ENCODE peak calls at places on chromosomes 2 and 18, in ten cellular contexts. One of them, this sample, is unnamed.

GRCh38 chr2:144942516-144943256 is 422.8 kb upstream of the ZEB2 start:
- DNase-seq in PC-9: peak; percentile 12
- DNase-seq in heart left ventricle: no peak
- DNase-seq in hepatocyte: peak; percentile 25
- DNase-seq in lung: no peak
- DNase-seq in ascending aorta: no peak
- DNase-seq in right cardiac atrium: no peak
- DNase-seq in vagina: no peak
- DNase-seq in Panc1: no peak
- DNase-seq in left ventricle myocardium inferior: no peak
- DNase-seq in this sample: no peak

GRCh38 chr2:64263315-64263714 is 119.1 kb upstream of the PELI1 start:
- DNase-seq in PC-9: peak; percentile 55
- DNase-seq in heart left ventricle: no peak
- DNase-seq in hepatocyte: peak; percentile 65
- DNase-seq in lung: no peak
- DNase-seq in ascending aorta: no peak
- DNase-seq in right cardiac atrium: no peak
- DNase-seq in vagina: no peak
- DNase-seq in Panc1: no peak
- DNase-seq in left ventricle myocardium inferior: no peak
- DNase-seq in this sample: no peak

GRCh38 chr18:78904179-78904531 is 75.5 kb upstream of the SALL3 start:
- DNase-seq in PC-9: no peak
- DNase-seq in heart left ventricle: no peak
- DNase-seq in hepatocyte: no peak
- DNase-seq in lung: no peak
- DNase-seq in ascending aorta: no peak
- DNase-seq in right cardiac atrium: no peak
- DNase-seq in vagina: no peak
- DNase-seq in Panc1: no peak
- DNase-seq in left ventricle myocardium inferior: no peak
- DNase-seq in this sample: no peak

GRCh38 chr2:218079943-218080913 is 11.2 kb downstream of the RUFY4 start:
- DNase-seq in PC-9: no peak
- DNase-seq in heart left ventricle: no peak
- DNase-seq in hepatocyte: no peak
- DNase-seq in lung: no peak
- DNase-seq in ascending aorta: no peak
- DNase-seq in right cardiac atrium: peak; percentile 39
- DNase-seq in vagina: no peak
- DNase-seq in Panc1: no peak
- DNase-seq in left ventricle myocardium inferior: no peak
- DNase-seq in this sample: no peak

GRCh38 chr18:61822879-61823278 is 69.9 kb downstream of the RNF152 start:
- DNase-seq in PC-9: no peak
- DNase-seq in heart left ventricle: no peak
- DNase-seq in hepatocyte: no peak
- DNase-seq in lung: no peak
- DNase-seq in ascending aorta: no peak
- DNase-seq in right cardiac atrium: no peak
- DNase-seq in vagina: no peak
- DNase-seq in Panc1: no peak
- DNase-seq in left ventricle myocardium inferior: no peak
- DNase-seq in this sample: no peak

GRCh38 chr18:68428026-68428425 is 286.9 kb downstream of the TMX3 start:
- DNase-seq in PC-9: no peak
- DNase-seq in heart left ventricle: no peak
- DNase-seq in hepatocyte: peak; percentile 17
- DNase-seq in lung: no peak
- DNase-seq in ascending aorta: no peak
- DNase-seq in right cardiac atrium: no peak
- DNase-seq in vagina: no peak
- DNase-seq in Panc1: no peak
- DNase-seq in left ventricle myocardium inferior: no peak
- DNase-seq in this sample: no peak

GRCh38 chr2:64402876-64403275 is 51.1 kb upstream of the LGALSL start:
- DNase-seq in PC-9: no peak
- DNase-seq in heart left ventricle: no peak
- DNase-seq in hepatocyte: no peak
- DNase-seq in lung: no peak
- DNase-seq in ascending aorta: peak; percentile 71
- DNase-seq in right cardiac atrium: no peak
- DNase-seq in vagina: peak; percentile 52
- DNase-seq in Panc1: no peak
- DNase-seq in left ventricle myocardium inferior: no peak
- DNase-seq in this sample: peak; percentile 23

GRCh38 chr2:29012211-29012681 is 31.1 kb downstream of the TOGARAM2 start:
- DNase-seq in PC-9: no peak
- DNase-seq in heart left ventricle: peak; percentile 82
- DNase-seq in hepatocyte: no peak
- DNase-seq in lung: peak; percentile 36
- DNase-seq in ascending aorta: no peak
- DNase-seq in right cardiac atrium: peak; percentile 92
- DNase-seq in vagina: no peak
- DNase-seq in Panc1: no peak
- DNase-seq in left ventricle myocardium inferior: peak; percentile 86
- DNase-seq in this sample: no peak

GRCh38 chr2:53715568-53715967 is 52.0 kb upstream of the CHAC2 start:
- DNase-seq in PC-9: no peak
- DNase-seq in heart left ventricle: no peak
- DNase-seq in hepatocyte: no peak
- DNase-seq in lung: no peak
- DNase-seq in ascending aorta: no peak
- DNase-seq in right cardiac atrium: no peak
- DNase-seq in vagina: no peak
- DNase-seq in Panc1: peak; percentile 2
- DNase-seq in left ventricle myocardium inferior: no peak
- DNase-seq in this sample: no peak

GRCh38 chr2:227183657-227184367 is 19.4 kb downstream of the COL4A3 start:
- DNase-seq in PC-9: no peak
- DNase-seq in heart left ventricle: no peak
- DNase-seq in hepatocyte: peak; percentile 23
- DNase-seq in lung: peak; percentile 85
- DNase-seq in ascending aorta: no peak
- DNase-seq in right cardiac atrium: no peak
- DNase-seq in vagina: no peak
- DNase-seq in Panc1: no peak
- DNase-seq in left ventricle myocardium inferior: no peak
- DNase-seq in this sample: no peak

GRCh38 chr2:88709117-88709739 is 17.8 kb downstream of the RPIA start:
- DNase-seq in PC-9: no peak
- DNase-seq in heart left ventricle: no peak
- DNase-seq in hepatocyte: no peak
- DNase-seq in lung: no peak
- DNase-seq in ascending aorta: no peak
- DNase-seq in right cardiac atrium: no peak
- DNase-seq in vagina: no peak
- DNase-seq in Panc1: no peak
- DNase-seq in left ventricle myocardium inferior: no peak
- DNase-seq in this sample: no peak

GRCh38 chr18:45332911-45333310 is 282.4 kb upstream of the SLC14A2 start:
- DNase-seq in PC-9: no peak
- DNase-seq in heart left ventricle: no peak
- DNase-seq in hepatocyte: no peak
- DNase-seq in lung: no peak
- DNase-seq in ascending aorta: no peak
- DNase-seq in right cardiac atrium: no peak
- DNase-seq in vagina: no peak
- DNase-seq in Panc1: no peak
- DNase-seq in left ventricle myocardium inferior: no peak
- DNase-seq in this sample: no peak

GRCh38 chr2:176166260-176166659 is 9.2 kb downstream of the HOXD3 start:
- DNase-seq in PC-9: no peak
- DNase-seq in heart left ventricle: no peak
- DNase-seq in hepatocyte: no peak
- DNase-seq in lung: no peak
- DNase-seq in ascending aorta: no peak
- DNase-seq in right cardiac atrium: no peak
- DNase-seq in vagina: no peak
- DNase-seq in Panc1: no peak
- DNase-seq in left ventricle myocardium inferior: no peak
- DNase-seq in this sample: no peak

DNA sequence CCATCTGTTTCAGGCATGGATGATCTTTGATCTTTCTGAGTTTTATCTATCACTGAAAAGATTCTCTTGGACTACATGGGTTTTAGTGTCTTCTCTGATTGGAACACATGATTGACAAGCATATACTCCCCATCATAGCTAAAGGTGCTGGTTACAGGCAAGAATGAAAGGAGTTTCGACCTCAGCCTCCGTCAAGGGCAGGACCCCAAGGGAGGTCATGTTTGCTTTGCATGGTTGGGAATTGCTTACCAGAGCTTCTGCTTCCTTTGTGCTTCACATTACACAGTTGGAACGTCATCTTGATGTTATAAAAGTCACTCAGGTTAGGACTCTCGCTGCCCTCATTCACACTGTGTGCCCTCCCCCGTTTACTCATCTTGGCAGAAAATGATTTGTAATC is 287.7 kb downstream of the PIK3C3 start:
- DNase-seq in PC-9: no peak
- DNase-seq in heart left ventricle: no peak
- DNase-seq in hepatocyte: no peak
- DNase-seq in lung: no peak
- DNase-seq in ascending aorta: no peak
- DNase-seq in right cardiac atrium: no peak
- DNase-seq in vagina: no peak
- DNase-seq in Panc1: no peak
- DNase-seq in left ventricle myocardium inferior: no peak
- DNase-seq in this sample: no peak
- H3K27me3 ChIP-seq in PC-9: no peaks in the 10 kb centered on the region
- H3K27me3 ChIP-seq in heart left ventricle: no peaks in the 10 kb centered on the region
- H3K27me3 ChIP-seq in hepatocyte: no peaks in the 10 kb centered on the region
- H3K27me3 ChIP-seq in lung: no peaks in the 10 kb centered on the region
- H3K27me3 ChIP-seq in ascending aorta: no peaks in the 10 kb centered on the region
- H3K27me3 ChIP-seq in right cardiac atrium: no peaks in the 10 kb centered on the region
- H3K27me3 ChIP-seq in vagina: no peaks in the 10 kb centered on the region
- H3K27me3 ChIP-seq in Panc1: no peaks in the 10 kb centered on the region
- H3K27me3 ChIP-seq in left ventricle myocardium inferior: no peaks in the 10 kb centered on the region
- H3K27me3 ChIP-seq in this sample: no peaks in the 10 kb centered on the region

DNA sequence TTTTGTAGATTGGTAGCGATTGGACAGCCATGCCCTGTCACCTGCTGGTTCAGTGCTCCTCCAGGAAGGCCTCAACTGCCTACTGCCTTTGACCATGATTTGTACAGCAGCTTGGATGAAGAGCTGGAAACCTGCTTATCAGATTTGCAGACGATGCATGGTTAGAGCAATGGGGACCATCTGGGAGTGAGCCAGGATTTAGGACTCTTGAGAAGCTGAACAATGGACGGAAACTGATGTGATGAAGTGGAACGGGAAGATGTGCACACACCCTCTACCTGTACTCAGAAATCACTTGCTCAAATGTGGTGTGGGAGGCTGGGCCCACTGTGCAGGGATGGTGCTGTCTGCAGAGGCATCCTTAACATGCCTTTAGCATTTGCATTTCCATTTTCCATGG is 57.2 kb downstream of the NCK2 start:
- DNase-seq in PC-9: no peak
- DNase-seq in heart left ventricle: no peak
- DNase-seq in hepatocyte: no peak
- DNase-seq in lung: no peak
- DNase-seq in ascending aorta: no peak
- DNase-seq in right cardiac atrium: no peak
- DNase-seq in vagina: no peak
- DNase-seq in Panc1: no peak
- DNase-seq in left ventricle myocardium inferior: no peak
- DNase-seq in this sample: no peak
- H3K4me1 ChIP-seq in PC-9: no peaks in the 10 kb centered on the region
- H3K4me1 ChIP-seq in heart left ventricle: peaks cover 91% of the 10 kb centered on the region
- H3K4me1 ChIP-seq in hepatocyte: peaks cover 47% of the 10 kb centered on the region
- H3K4me1 ChIP-seq in lung: peaks cover 26% of the 10 kb centered on the region
- H3K4me1 ChIP-seq in ascending aorta: peaks cover 32% of the 10 kb centered on the region
- H3K4me1 ChIP-seq in right cardiac atrium: peaks cover 15% of the 10 kb centered on the region
- H3K4me1 ChIP-seq in vagina: peaks cover 82% of the 10 kb centered on the region
- H3K4me1 ChIP-seq in Panc1: no peaks in the 10 kb centered on the region
- H3K4me1 ChIP-seq in left ventricle myocardium inferior: peaks cover 81% of the 10 kb centered on the region
- H3K4me1 ChIP-seq in this sample: no peaks in the 10 kb centered on the region

GRCh38 chr2:229715895-229716507 is 1.6 kb upstream of the DNER start:
- DNase-seq in PC-9: peak; percentile 40
- DNase-seq in heart left ventricle: no peak
- DNase-seq in hepatocyte: peak; percentile 11
- DNase-seq in lung: no peak
- DNase-seq in ascending aorta: no peak
- DNase-seq in right cardiac atrium: no peak
- DNase-seq in vagina: no peak
- DNase-seq in Panc1: peak; percentile 28
- DNase-seq in left ventricle myocardium inferior: no peak
- DNase-seq in this sample: no peak
- H3K27me3 ChIP-seq in PC-9: peaks cover 13% of the 10 kb centered on the region
- H3K27me3 ChIP-seq in heart left ventricle: peaks cover 28% of the 10 kb centered on the region
- H3K27me3 ChIP-seq in hepatocyte: peaks cover 77% of the 10 kb centered on the region
- H3K27me3 ChIP-seq in lung: peaks cover 19% of the 10 kb centered on the region
- H3K27me3 ChIP-seq in ascending aorta: peaks cover 10% of the 10 kb centered on the region
- H3K27me3 ChIP-seq in right cardiac atrium: no peaks in the 10 kb centered on the region
- H3K27me3 ChIP-seq in vagina: peaks cover 4% of the 10 kb centered on the region
- H3K27me3 ChIP-seq in Panc1: peaks cover 36% of the 10 kb centered on the region
- H3K27me3 ChIP-seq in left ventricle myocardium inferior: peaks cover 100% of the 10 kb centered on the region
- H3K27me3 ChIP-seq in this sample: peaks cover 9% of the 10 kb centered on the region

GRCh38 chr2:127063701-127064590 is 43.0 kb downstream of the BIN1 start:
- DNase-seq in PC-9: no peak
- DNase-seq in heart left ventricle: no peak
- DNase-seq in hepatocyte: no peak
- DNase-seq in lung: no peak
- DNase-seq in ascending aorta: no peak
- DNase-seq in right cardiac atrium: no peak
- DNase-seq in vagina: no peak
- DNase-seq in Panc1: no peak
- DNase-seq in left ventricle myocardium inferior: no peak
- DNase-seq in this sample: no peak

GRCh38 chr2:127065299-127065931 is 41.5 kb downstream of the BIN1 start:
- DNase-seq in PC-9: no peak
- DNase-seq in heart left ventricle: no peak
- DNase-seq in hepatocyte: no peak
- DNase-seq in lung: no peak
- DNase-seq in ascending aorta: no peak
- DNase-seq in right cardiac atrium: no peak
- DNase-seq in vagina: no peak
- DNase-seq in Panc1: no peak
- DNase-seq in left ventricle myocardium inferior: no peak
- DNase-seq in this sample: no peak

GRCh38 chr2:127066942-127067341 is 40.0 kb downstream of the BIN1 start:
- DNase-seq in PC-9: no peak
- DNase-seq in heart left ventricle: no peak
- DNase-seq in hepatocyte: no peak
- DNase-seq in lung: peak; percentile 61
- DNase-seq in ascending aorta: peak; percentile 83
- DNase-seq in right cardiac atrium: peak; percentile 90
- DNase-seq in vagina: no peak
- DNase-seq in Panc1: no peak
- DNase-seq in left ventricle myocardium inferior: peak; percentile 68
- DNase-seq in this sample: peak; percentile 89

GRCh38 chr2:127065932-127066318 is 41.0 kb downstream of the BIN1 start:
- DNase-seq in PC-9: no peak
- DNase-seq in heart left ventricle: no peak
- DNase-seq in hepatocyte: no peak
- DNase-seq in lung: no peak
- DNase-seq in ascending aorta: no peak
- DNase-seq in right cardiac atrium: no peak
- DNase-seq in vagina: no peak
- DNase-seq in Panc1: no peak
- DNase-seq in left ventricle myocardium inferior: no peak
- DNase-seq in this sample: no peak

GRCh38 chr2:127064642-127065250 is 42.2 kb downstream of the BIN1 start:
- DNase-seq in PC-9: peak; percentile 99
- DNase-seq in heart left ventricle: peak; percentile 84
- DNase-seq in hepatocyte: peak; percentile 96
- DNase-seq in lung: peak; percentile 86
- DNase-seq in ascending aorta: peak; percentile 97
- DNase-seq in right cardiac atrium: peak; percentile 95
- DNase-seq in vagina: peak; percentile 97
- DNase-seq in Panc1: peak; percentile 87
- DNase-seq in left ventricle myocardium inferior: peak; percentile 86
- DNase-seq in this sample: peak; percentile 94
- H3K4me1 ChIP-seq in PC-9: peaks cover 32% of the 10 kb centered on the region
- H3K4me1 ChIP-seq in heart left ventricle: peaks cover 55% of the 10 kb centered on the region
- H3K4me1 ChIP-seq in hepatocyte: peaks cover 23% of the 10 kb centered on the region
- H3K4me1 ChIP-seq in lung: peaks cover 24% of the 10 kb centered on the region
- H3K4me1 ChIP-seq in ascending aorta: peaks cover 16% of the 10 kb centered on the region
- H3K4me1 ChIP-seq in right cardiac atrium: peaks cover 3% of the 10 kb centered on the region
- H3K4me1 ChIP-seq in vagina: peaks cover 57% of the 10 kb centered on the region
- H3K4me1 ChIP-seq in Panc1: peaks cover 25% of the 10 kb centered on the region
- H3K4me1 ChIP-seq in left ventricle myocardium inferior: peaks cover 46% of the 10 kb centered on the region
- H3K4me1 ChIP-seq in this sample: peaks cover 3% of the 10 kb centered on the region

This sample was measured in uterus.